ENCODE peak calls at places on chromosome 16, in six cellular contexts. Q, B, R, L, K and W are unnamed samples.

GRCh38 chr16:66832661-66833305 is 2.0 kb upstream of the NAE1 start:
- DNase-seq in R (no peak), B (no peak), Q (no peak), K (no peak), L (no peak), W (no peak)

GRCh38 chr16:79510879-79511278 is 89.7 kb downstream of the MAF start:
- DNase-seq in R (no peak), L (no peak), B (no peak), Q (no peak), K (no peak), W (no peak)

GRCh38 chr16:83400234-83400633 is 407.5 kb upstream of the HSBP1 start:
- DNase-seq in K (no peak), Q (peak), L (no peak), B (no peak), R (no peak), W (no peak)

GRCh38 chr16:89064606-89065444 is 28.8 kb upstream of the ACSF3 start:
- DNase-seq in L (peak), Q (no peak), R (no peak), K (no peak), B (no peak), W (no peak)

GRCh38 chr16:65509172-65509571 is 387.3 kb upstream of the CDH11 start:
- DNase-seq in L (no peak), R (no peak), Q (no peak), B (no peak), K (no peak), W (no peak)

GRCh38 chr16:64736887-64737286 is 385.0 kb downstream of the CDH11 start:
- DNase-seq in L (no peak), K (no peak), Q (no peak), R (no peak), B (no peak), W (no peak)

GRCh38 chr16:70577256-70577698 is 53.7 kb downstream of the SF3B3 start:
- DNase-seq in R (peak), L (no peak), K (no peak), Q (no peak), B (peak), W (no peak)

GRCh38 chr16:81106826-81107503 is 10.8 kb upstream of the GCSH start:
- DNase-seq in R (no peak), K (no peak), B (no peak), L (no peak), Q (no peak), W (no peak)

GRCh38 chr16:19755268-19755667 is 37.2 kb downstream of the IQCK start:
- DNase-seq in R (no peak), K (no peak), B (no peak), L (no peak), Q (peak), W (no peak)

GRCh38 chr16:75420987-75421819 is 12.1 kb downstream of the CFDP1 start:
- DNase-seq in R (no peak), K (peak), B (peak), L (peak), Q (peak), W (no peak)

GRCh38 chr16:72991645-72992044 is 56.3 kb downstream of the ZFHX3 start:
- DNase-seq in B (no peak), R (no peak), K (no peak), L (no peak), Q (no peak), W (no peak)

GRCh38 chr16:57530104-57530522 is 6.3 kb downstream of the CCDC102A start:
- DNase-seq in L (peak), K (peak), Q (peak), R (no peak), B (no peak), W (peak)

GRCh38 chr16:51971184-51971583 is 575.8 kb downstream of the TOX3 start:
- DNase-seq in K (no peak), L (no peak), R (no peak), Q (peak), B (no peak), W (no peak)

GRCh38 chr16:57313509-57313908 is 29.0 kb upstream of the PLLP start:
- DNase-seq in R (no peak), K (no peak), B (no peak), Q (no peak), L (no peak), W (no peak)

GRCh38 chr16:74999208-74999682 is 421 bp downstream of the ZNRF1 start:
- DNase-seq in L (no peak), Q (peak), K (peak), R (no peak), B (peak), W (peak)

GRCh38 chr16:56635441-56635967 is 3.0 kb upstream of the MT1A start:
- DNase-seq in Q (no peak), K (no peak), L (no peak), B (no peak), R (no peak), W (no peak)

GRCh38 chr16:15829460-15829859 is 27.4 kb downstream of the MYH11 start:
- DNase-seq in R (peak), Q (peak), K (peak), L (peak), B (peak), W (no peak)

GRCh38 chr16:23410176-23410575 is 42.8 kb downstream of the COG7 start:
- DNase-seq in R (no peak), L (no peak), K (no peak), Q (peak), B (no peak), W (no peak)

GRCh38 chr16:21524068-21524751 is 75.2 kb upstream of the METTL9 start:
- DNase-seq in B (no peak), R (no peak), K (no peak), L (no peak), Q (peak), W (no peak)

GRCh38 chr16:73152731-73153130 is 104.8 kb upstream of the ZFHX3 start:
- DNase-seq in R (no peak), B (no peak), K (no peak), Q (peak), L (no peak), W (no peak)

GRCh38 chr16:86016201-86016965 is 117.4 kb downstream of the IRF8 start:
- DNase-seq in R (no peak), Q (peak), K (no peak), L (peak), B (no peak), W (peak)

GRCh38 chr16:57422026-57422944 is 17.7 kb downstream of the CCL17 start:
- DNase-seq in Q (peak), B (no peak), L (no peak), K (peak), R (no peak), W (no peak)

GRCh38 chr16:23504076-23504452 is 6.2 kb downstream of the GGA2 start:
- DNase-seq in L (no peak), R (no peak), K (peak), B (no peak), Q (no peak), W (no peak)

GRCh38 chr16:89909777-89910716 is 8.6 kb upstream of the MC1R start:
- DNase-seq in B (peak), R (peak), L (peak), Q (peak), K (peak), W (peak)

GRCh38 chr16:20191566-20191965 is 117.9 kb upstream of the GPR139 start:
- DNase-seq in K (no peak), L (no peak), R (no peak), Q (no peak), B (no peak), W (no peak)

GRCh38 chr16:85871756-85872155 is 27.2 kb upstream of the IRF8 start:
- DNase-seq in Q (no peak), R (no peak), K (no peak), L (no peak), B (no peak), W (no peak)

GRCh38 chr16:84478172-84478948 is 26.1 kb downstream of the MEAK7 start:
- DNase-seq in R (no peak), K (no peak), B (no peak), Q (no peak), L (no peak), W (no peak)

GRCh38 chr16:7303014-7303676 is 29.5 kb upstream of the RBFOX1 start:
- DNase-seq in K (no peak), Q (peak), B (no peak), R (no peak), L (no peak), W (no peak)

GRCh38 chr16:11345040-11345862 is at the start of gene RMI2:
- DNase-seq in K (peak), Q (peak), R (peak), L (peak), B (peak), W (peak)
- H3K27ac ChIP-seq in K (peak), Q (peak), R (no peak), L (no peak), B (no peak), W (no peak)

GRCh38 chr16:78286076-78286475 is 186.6 kb downstream of the WWOX start:
- DNase-seq in Q (no peak), L (no peak), K (no peak), R (no peak), B (no peak), W (no peak)
- H3K27ac ChIP-seq in Q (no peak), L (no peak), K (no peak), R (no peak), B (peak), W (no peak)

DNA sequence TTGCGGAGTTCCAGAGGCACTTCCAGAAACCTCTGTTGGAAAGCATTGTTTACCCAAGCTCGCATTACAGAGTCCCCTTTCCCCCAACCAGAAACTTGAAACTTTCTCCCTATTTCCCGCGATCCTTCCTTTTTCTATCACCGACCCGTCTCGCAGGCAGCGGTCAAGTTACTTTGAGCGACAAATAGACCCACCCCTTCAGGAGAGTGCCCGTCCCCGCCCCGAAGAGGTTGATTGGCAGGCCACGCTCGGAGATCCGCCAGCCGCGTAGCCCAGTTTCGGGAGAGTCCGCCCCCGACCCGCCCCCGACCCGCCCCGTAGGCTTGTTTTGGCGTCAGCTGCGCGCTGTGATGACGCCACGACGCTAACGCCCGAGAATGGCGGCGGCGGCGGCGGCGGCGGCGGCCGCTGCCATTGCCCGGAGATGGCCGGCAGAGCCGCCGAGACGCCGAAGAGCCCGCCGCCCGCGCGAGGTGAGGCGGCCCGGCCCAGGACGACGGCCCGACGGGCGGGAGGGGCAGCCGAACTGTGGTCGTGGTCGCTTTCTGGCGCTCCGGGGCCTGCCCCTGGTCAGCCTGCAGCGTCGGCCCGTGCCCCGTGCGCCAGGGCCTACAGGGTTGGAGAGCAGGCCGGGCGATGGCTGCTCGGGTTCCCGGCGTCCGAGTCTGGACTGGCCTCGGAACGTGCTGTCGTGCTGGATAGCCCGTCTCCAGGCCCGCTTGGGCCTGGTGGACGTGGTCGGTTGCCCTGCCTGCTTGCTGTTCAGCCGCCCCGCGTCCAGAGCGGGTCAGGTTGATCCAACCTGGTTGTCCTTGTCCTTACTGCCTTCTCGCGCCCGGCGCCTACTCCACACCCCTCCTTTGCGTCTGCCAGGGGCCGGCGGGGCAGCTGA is at the start of gene PSKH1:
- DNase-seq in R (peak), B (peak), K (peak), L (peak), Q (peak), W (peak)
- H3K27ac ChIP-seq in R (peak), B (peak), K (peak), L (peak), Q (peak), W (peak)

GRCh38 chr16:2771496-2772402 is 5.3 kb downstream of the ELOB start:
- DNase-seq in K (no peak), B (no peak), L (no peak), Q (no peak), R (no peak), W (no peak)
- H3K27ac ChIP-seq in K (no peak), B (no peak), L (no peak), Q (no peak), R (no peak), W (no peak)

GRCh38 chr16:30721167-30721566 is 22.2 kb downstream of the SRCAP start:
- DNase-seq in Q (no peak), B (no peak), L (no peak), K (no peak), R (no peak), W (no peak)
- H3K27ac ChIP-seq in Q (no peak), B (no peak), L (no peak), K (no peak), R (no peak), W (no peak)